ENCODE peak calls at places on chromosomes 7 and 10, in eight cellular contexts. One of them, this sample, is unnamed.

GRCh38 chr10:73253226-73253557 is 748 bp upstream of the MRPS16 start:
- DNase-seq in lung: no peak
- DNase-seq in CD8-positive, alpha-beta T cell: no peak
- DNase-seq in heart left ventricle: no peak
- DNase-seq in H1: no peak
- DNase-seq in fibroblast of pulmonary artery: no peak
- DNase-seq in AG04450: no peak
- DNase-seq in glutamatergic neuron: no peak
- DNase-seq in this sample: no peak

GRCh38 chr10:68406815-68407585 is at the start of gene RUFY2:
- DNase-seq in fibroblast of pulmonary artery: peak
- DNase-seq in heart left ventricle: peak
- DNase-seq in CD8-positive, alpha-beta T cell: peak
- DNase-seq in glutamatergic neuron: peak
- DNase-seq in lung: peak
- DNase-seq in AG04450: peak
- DNase-seq in H1: peak
- DNase-seq in this sample: peak

GRCh38 chr7:70678621-70679251 is 453.2 kb upstream of the GALNT17 start:
- DNase-seq in AG04450: no peak
- DNase-seq in fibroblast of pulmonary artery: peak
- DNase-seq in glutamatergic neuron: no peak
- DNase-seq in heart left ventricle: no peak
- DNase-seq in CD8-positive, alpha-beta T cell: no peak
- DNase-seq in H1: no peak
- DNase-seq in lung: no peak
- DNase-seq in this sample: no peak

GRCh38 chr10:31413325-31413724 is 94.3 kb downstream of the ZEB1 start:
- DNase-seq in fibroblast of pulmonary artery: peak
- DNase-seq in glutamatergic neuron: no peak
- DNase-seq in lung: no peak
- DNase-seq in AG04450: no peak
- DNase-seq in heart left ventricle: no peak
- DNase-seq in H1: no peak
- DNase-seq in CD8-positive, alpha-beta T cell: no peak
- DNase-seq in this sample: no peak

GRCh38 chr10:33334839-33335549 is 527 bp upstream of the NRP1 start:
- DNase-seq in heart left ventricle: peak
- DNase-seq in fibroblast of pulmonary artery: peak
- DNase-seq in AG04450: peak
- DNase-seq in CD8-positive, alpha-beta T cell: no peak
- DNase-seq in glutamatergic neuron: peak
- DNase-seq in lung: peak
- DNase-seq in H1: peak
- DNase-seq in this sample: peak

GRCh38 chr7:55043691-55044090 is 24.9 kb downstream of the EGFR start:
- DNase-seq in glutamatergic neuron: no peak
- DNase-seq in H1: no peak
- DNase-seq in AG04450: no peak
- DNase-seq in heart left ventricle: no peak
- DNase-seq in CD8-positive, alpha-beta T cell: no peak
- DNase-seq in lung: no peak
- DNase-seq in fibroblast of pulmonary artery: no peak
- DNase-seq in this sample: peak

GRCh38 chr7:2042650-2043049 is 190.1 kb downstream of the MAD1L1 start:
- DNase-seq in H1: no peak
- DNase-seq in glutamatergic neuron: no peak
- DNase-seq in fibroblast of pulmonary artery: no peak
- DNase-seq in lung: no peak
- DNase-seq in CD8-positive, alpha-beta T cell: no peak
- DNase-seq in AG04450: no peak
- DNase-seq in heart left ventricle: peak
- DNase-seq in this sample: no peak

GRCh38 chr10:63266337-63267327 is 133.5 kb downstream of the NRBF2 start:
- DNase-seq in lung: no peak
- DNase-seq in fibroblast of pulmonary artery: no peak
- DNase-seq in H1: no peak
- DNase-seq in AG04450: no peak
- DNase-seq in heart left ventricle: no peak
- DNase-seq in CD8-positive, alpha-beta T cell: no peak
- DNase-seq in glutamatergic neuron: no peak
- DNase-seq in this sample: no peak

GRCh38 chr7:33590902-33591301 is 314.4 kb upstream of the BMPER start:
- DNase-seq in lung: no peak
- DNase-seq in heart left ventricle: no peak
- DNase-seq in CD8-positive, alpha-beta T cell: no peak
- DNase-seq in AG04450: peak
- DNase-seq in fibroblast of pulmonary artery: peak
- DNase-seq in glutamatergic neuron: no peak
- DNase-seq in H1: no peak
- DNase-seq in this sample: no peak

GRCh38 chr7:139860090-139860773 is 31.2 kb downstream of the TBXAS1 start:
- DNase-seq in H1: peak
- DNase-seq in heart left ventricle: peak
- DNase-seq in AG04450: no peak
- DNase-seq in glutamatergic neuron: no peak
- DNase-seq in CD8-positive, alpha-beta T cell: no peak
- DNase-seq in fibroblast of pulmonary artery: no peak
- DNase-seq in lung: peak
- DNase-seq in this sample: no peak

GRCh38 chr7:101507791-101508252 is 121.3 kb downstream of the MYL10 start:
- DNase-seq in fibroblast of pulmonary artery: peak
- DNase-seq in CD8-positive, alpha-beta T cell: no peak
- DNase-seq in lung: no peak
- DNase-seq in heart left ventricle: no peak
- DNase-seq in glutamatergic neuron: peak
- DNase-seq in H1: peak
- DNase-seq in AG04450: no peak
- DNase-seq in this sample: peak

GRCh38 chr7:104328308-104328969 is at the start of gene LHFPL3:
- DNase-seq in H1: peak
- DNase-seq in fibroblast of pulmonary artery: no peak
- DNase-seq in AG04450: no peak
- DNase-seq in heart left ventricle: no peak
- DNase-seq in lung: no peak
- DNase-seq in glutamatergic neuron: peak
- DNase-seq in CD8-positive, alpha-beta T cell: no peak
- DNase-seq in this sample: no peak

GRCh38 chr7:676246-676971 is 50.1 kb upstream of the DNAAF5 start:
- DNase-seq in heart left ventricle: no peak
- DNase-seq in AG04450: no peak
- DNase-seq in glutamatergic neuron: no peak
- DNase-seq in fibroblast of pulmonary artery: no peak
- DNase-seq in H1: no peak
- DNase-seq in lung: no peak
- DNase-seq in CD8-positive, alpha-beta T cell: no peak
- DNase-seq in this sample: no peak

GRCh38 chr7:121591916-121592315 is 195.8 kb upstream of the FAM3C start:
- DNase-seq in CD8-positive, alpha-beta T cell: no peak
- DNase-seq in H1: no peak
- DNase-seq in heart left ventricle: no peak
- DNase-seq in fibroblast of pulmonary artery: no peak
- DNase-seq in glutamatergic neuron: no peak
- DNase-seq in lung: no peak
- DNase-seq in AG04450: no peak
- DNase-seq in this sample: no peak

GRCh38 chr7:157490465-157490912 is 153.7 kb downstream of the DNAJB6 start:
- DNase-seq in glutamatergic neuron: no peak
- DNase-seq in AG04450: no peak
- DNase-seq in CD8-positive, alpha-beta T cell: no peak
- DNase-seq in lung: no peak
- DNase-seq in heart left ventricle: no peak
- DNase-seq in fibroblast of pulmonary artery: peak
- DNase-seq in H1: no peak
- DNase-seq in this sample: no peak

DNA sequence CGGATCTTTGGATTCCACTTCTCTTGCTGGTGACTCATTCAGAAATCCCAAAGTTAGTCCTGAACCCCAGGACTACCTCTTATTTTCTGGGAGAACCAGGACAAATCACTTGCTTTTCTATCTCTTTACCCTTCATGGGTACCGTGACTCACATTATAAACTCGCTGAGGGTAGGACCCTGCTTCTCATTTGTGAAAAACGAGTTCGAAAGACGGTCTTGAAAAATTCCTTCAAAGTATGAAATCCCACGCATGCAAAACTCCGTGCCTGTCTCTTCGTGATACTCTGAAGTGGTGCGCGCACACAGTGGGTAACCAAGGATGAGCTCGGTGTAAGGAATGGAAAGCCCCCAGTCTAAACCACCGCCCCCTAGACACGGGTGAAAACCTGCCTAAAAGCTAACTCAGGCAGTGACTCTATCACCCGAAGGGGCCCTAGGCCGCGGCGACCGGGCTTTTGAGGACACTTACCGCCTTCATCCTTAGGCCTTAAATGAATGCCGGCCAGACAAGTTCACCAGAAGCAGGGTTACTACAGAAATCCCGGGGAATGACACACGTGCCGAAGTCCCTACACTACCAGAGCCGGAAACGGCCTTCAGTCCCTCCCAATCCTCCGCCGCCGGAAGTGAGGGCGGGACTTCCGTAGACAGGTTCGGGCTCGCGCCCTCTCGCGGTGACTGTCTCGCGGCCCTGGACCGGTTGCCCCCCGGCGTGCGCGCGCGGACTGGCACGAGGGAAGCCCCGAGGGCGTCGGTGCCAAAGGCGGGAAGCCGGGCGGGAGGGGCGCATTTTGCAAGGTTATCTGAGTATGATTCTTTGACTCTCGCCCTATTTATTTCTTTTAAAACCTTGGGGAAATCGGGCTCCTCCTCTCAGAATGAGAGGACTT is at the start of gene NOC3L:
- DNase-seq in CD8-positive, alpha-beta T cell: peak
- DNase-seq in lung: peak
- DNase-seq in glutamatergic neuron: peak
- DNase-seq in fibroblast of pulmonary artery: peak
- DNase-seq in heart left ventricle: peak
- DNase-seq in H1: peak
- DNase-seq in AG04450: peak
- DNase-seq in this sample: peak
- TF ChIP-seq CTCF in CD8-positive, alpha-beta T cell: peak
- TF ChIP-seq CTCF in lung: peak
- TF ChIP-seq CTCF in glutamatergic neuron: peak
- TF ChIP-seq CTCF in fibroblast of pulmonary artery: peak
- TF ChIP-seq CTCF in heart left ventricle: peak
- TF ChIP-seq CTCF in H1: peak
- TF ChIP-seq CTCF in AG04450: peak
- TF ChIP-seq CTCF in this sample: peak

DNA sequence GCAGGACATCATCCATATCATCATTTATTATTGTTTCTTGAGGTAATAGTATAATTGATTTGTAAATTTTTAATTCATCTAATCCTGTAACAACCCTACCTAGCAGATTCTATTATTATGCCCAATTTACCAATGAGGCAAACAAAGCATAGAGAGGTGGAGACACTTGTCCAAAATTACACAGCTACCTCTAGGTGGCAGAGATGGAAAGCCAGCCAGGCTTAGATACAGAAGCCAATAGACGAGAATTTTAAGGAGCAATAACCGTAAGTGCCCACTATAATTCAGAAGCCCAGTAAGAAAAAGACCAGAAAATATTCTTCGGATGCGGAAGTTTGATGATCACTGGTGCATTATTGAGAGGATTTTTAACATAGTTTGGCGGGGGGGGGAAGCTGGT is 54.0 kb downstream of the ANK3 start:
- DNase-seq in H1: no peak
- DNase-seq in fibroblast of pulmonary artery: no peak
- DNase-seq in lung: no peak
- DNase-seq in CD8-positive, alpha-beta T cell: no peak
- DNase-seq in heart left ventricle: no peak
- DNase-seq in AG04450: no peak
- DNase-seq in glutamatergic neuron: no peak
- DNase-seq in this sample: peak
- TF ChIP-seq CTCF in H1: no peak
- TF ChIP-seq CTCF in fibroblast of pulmonary artery: peak
- TF ChIP-seq CTCF in lung: no peak
- TF ChIP-seq CTCF in CD8-positive, alpha-beta T cell: no peak
- TF ChIP-seq CTCF in heart left ventricle: no peak
- TF ChIP-seq CTCF in AG04450: peak
- TF ChIP-seq CTCF in glutamatergic neuron: no peak
- TF ChIP-seq CTCF in this sample: peak

GRCh38 chr10:114386446-114386845 is 17.9 kb downstream of the AFAP1L2 start:
- DNase-seq in CD8-positive, alpha-beta T cell: no peak
- DNase-seq in H1: no peak
- DNase-seq in lung: no peak
- DNase-seq in glutamatergic neuron: no peak
- DNase-seq in heart left ventricle: no peak
- DNase-seq in fibroblast of pulmonary artery: no peak
- DNase-seq in AG04450: no peak
- DNase-seq in this sample: peak

GRCh38 chr10:114384601-114385000 is 19.7 kb downstream of the AFAP1L2 start:
- DNase-seq in AG04450: no peak
- DNase-seq in CD8-positive, alpha-beta T cell: no peak
- DNase-seq in fibroblast of pulmonary artery: no peak
- DNase-seq in H1: no peak
- DNase-seq in glutamatergic neuron: no peak
- DNase-seq in heart left ventricle: no peak
- DNase-seq in lung: no peak
- DNase-seq in this sample: no peak

GRCh38 chr10:114389429-114389828 is 14.9 kb downstream of the AFAP1L2 start:
- DNase-seq in AG04450: no peak
- DNase-seq in glutamatergic neuron: no peak
- DNase-seq in fibroblast of pulmonary artery: peak
- DNase-seq in CD8-positive, alpha-beta T cell: no peak
- DNase-seq in heart left ventricle: no peak
- DNase-seq in H1: no peak
- DNase-seq in lung: no peak
- DNase-seq in this sample: no peak

GRCh38 chr10:114388275-114388674 is 16.0 kb downstream of the AFAP1L2 start:
- DNase-seq in glutamatergic neuron: no peak
- DNase-seq in CD8-positive, alpha-beta T cell: no peak
- DNase-seq in fibroblast of pulmonary artery: no peak
- DNase-seq in H1: no peak
- DNase-seq in lung: no peak
- DNase-seq in heart left ventricle: no peak
- DNase-seq in AG04450: no peak
- DNase-seq in this sample: no peak

DNA sequence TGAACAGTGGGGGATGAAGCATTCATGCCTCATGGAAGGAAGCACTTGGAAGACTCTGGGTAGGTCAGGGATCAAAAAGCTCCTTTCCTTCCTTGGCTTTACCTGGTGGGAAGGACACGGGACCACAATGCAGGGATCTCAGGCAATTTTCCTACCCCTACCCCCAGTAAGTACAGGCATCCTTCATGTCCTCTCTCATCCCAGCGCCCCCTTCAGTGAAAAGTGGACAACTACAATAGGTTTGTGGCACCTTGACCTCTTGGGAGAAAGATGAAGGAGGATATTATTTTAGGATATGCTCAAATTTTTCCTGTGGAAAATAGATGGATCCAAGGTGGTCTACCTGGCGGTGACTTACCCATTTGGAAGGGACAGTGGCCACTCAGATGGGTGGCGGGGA is 16.5 kb downstream of the AFAP1L2 start:
- DNase-seq in AG04450: no peak
- DNase-seq in H1: no peak
- DNase-seq in fibroblast of pulmonary artery: no peak
- DNase-seq in heart left ventricle: no peak
- DNase-seq in CD8-positive, alpha-beta T cell: no peak
- DNase-seq in lung: no peak
- DNase-seq in glutamatergic neuron: no peak
- DNase-seq in this sample: no peak
- TF ChIP-seq CTCF in AG04450: no peak
- TF ChIP-seq CTCF in H1: peak
- TF ChIP-seq CTCF in fibroblast of pulmonary artery: no peak
- TF ChIP-seq CTCF in heart left ventricle: no peak
- TF ChIP-seq CTCF in CD8-positive, alpha-beta T cell: no peak
- TF ChIP-seq CTCF in lung: no peak
- TF ChIP-seq CTCF in glutamatergic neuron: no peak
- TF ChIP-seq CTCF in this sample: no peak

GRCh38 chr7:119197872-119198527 is 973.5 kb downstream of the ANKRD7 start:
- DNase-seq in glutamatergic neuron: peak
- DNase-seq in AG04450: no peak
- DNase-seq in heart left ventricle: no peak
- DNase-seq in fibroblast of pulmonary artery: peak
- DNase-seq in CD8-positive, alpha-beta T cell: no peak
- DNase-seq in lung: no peak
- DNase-seq in H1: peak
- DNase-seq in this sample: peak
- TF ChIP-seq CTCF in glutamatergic neuron: peak
- TF ChIP-seq CTCF in AG04450: peak
- TF ChIP-seq CTCF in heart left ventricle: peak
- TF ChIP-seq CTCF in fibroblast of pulmonary artery: peak
- TF ChIP-seq CTCF in CD8-positive, alpha-beta T cell: no peak
- TF ChIP-seq CTCF in lung: no peak
- TF ChIP-seq CTCF in H1: peak
- TF ChIP-seq CTCF in this sample: peak